ENCODE peak calls at places on chromosomes 6 and 20, in eight cellular contexts. H is activated CD8-positive, alpha-beta memory T cell treated with anti-CD3 and anti-CD28 coated beads for 4 hours; Y is brain microvascular endothelial cell; D is endothelial cell; C is CD8-positive, alpha-beta T cell; K is activated T-cell treated with anti-CD3 and anti-CD28 coated beads for 1 hour; R is stimulated activated naive CD4-positive, alpha-beta T cell treated with Interleukin-2 at 50 U/mL for 16 hours; J is cardiac muscle cell. E is an unnamed sample.

GRCh38 chr6:153843420-153843819 is 195.6 kb upstream of the OPRM1 start:
- DNase-seq in H (no peak), Y (no peak), D (no peak), C (no peak), K (no peak), R (no peak), J (no peak), E (no peak)

GRCh38 chr20:24059174-24059573 is 70.6 kb upstream of the GGTLC1 start:
- DNase-seq in H (no peak), Y (no peak), D (no peak), C (no peak), K (no peak), R (no peak), J (no peak), E (no peak)

GRCh38 chr6:3309391-3310050 is 50.8 kb downstream of the PSMG4 start:
- DNase-seq in H (no peak), Y (no peak), D (no peak), C (no peak), K (no peak), R (no peak), J (no peak), E (no peak)

GRCh38 chr20:40688129-40689099 is 622 bp downstream of the MAFB start:
- DNase-seq in H (no peak), Y (no peak), D (peak), C (no peak), K (no peak), R (no peak), J (no peak), E (no peak)

GRCh38 chr6:159360306-159360705 is 191.1 kb downstream of the FNDC1 start:
- DNase-seq in H (no peak), Y (no peak), D (no peak), C (no peak), K (no peak), R (no peak), J (peak), E (no peak)

GRCh38 chr6:155314773-155315515 is 660 bp upstream of the TFB1M start:
- DNase-seq in H (peak), Y (peak), D (no peak), C (no peak), K (peak), R (peak), J (peak), E (no peak)

GRCh38 chr20:46954490-46955038 is 59.9 kb downstream of the EYA2 start:
- DNase-seq in H (no peak), Y (peak), D (no peak), C (no peak), K (no peak), R (no peak), J (peak), E (no peak)

GRCh38 chr6:45044510-45045252 is 283.4 kb upstream of the RUNX2 start:
- DNase-seq in H (no peak), Y (no peak), D (no peak), C (no peak), K (no peak), R (no peak), J (no peak), E (no peak)

GRCh38 chr20:22931653-22932052 is 103.5 kb upstream of the SSTR4 start:
- DNase-seq in H (no peak), Y (no peak), D (no peak), C (no peak), K (no peak), R (no peak), J (no peak), E (no peak)

GRCh38 chr20:62623488-62624324 is 18.6 kb upstream of the SLCO4A1 start:
- DNase-seq in H (peak), Y (peak), D (peak), C (peak), K (peak), R (peak), J (peak), E (peak)

GRCh38 chr6:42158011-42158410 is 15.2 kb upstream of the GUCA1A start:
- DNase-seq in H (no peak), Y (no peak), D (no peak), C (no peak), K (no peak), R (no peak), J (peak), E (no peak)

GRCh38 chr20:38180781-38181180 is 15.7 kb upstream of the TGM2 start:
- DNase-seq in H (no peak), Y (no peak), D (no peak), C (no peak), K (no peak), R (no peak), J (no peak), E (no peak)

GRCh38 chr6:13730704-13731103 is 19.1 kb upstream of the RANBP9 start:
- DNase-seq in H (no peak), Y (no peak), D (no peak), C (no peak), K (no peak), R (no peak), J (no peak), E (no peak)

GRCh38 chr6:168158280-168158979 is 79.4 kb upstream of the FRMD1 start:
- DNase-seq in H (no peak), Y (no peak), D (no peak), C (no peak), K (no peak), R (no peak), J (no peak), E (no peak)

GRCh38 chr6:148218542-148219258 is 123.9 kb upstream of the SASH1 start:
- DNase-seq in H (no peak), Y (no peak), D (no peak), C (no peak), K (no peak), R (no peak), J (no peak), E (no peak)

GRCh38 chr6:122770835-122771601 is 8.5 kb upstream of the FABP7 start:
- DNase-seq in H (no peak), Y (no peak), D (no peak), C (no peak), K (no peak), R (no peak), J (no peak), E (no peak)

GRCh38 chr20:38633577-38634093 is 32.0 kb downstream of the ARHGAP40 start:
- DNase-seq in H (peak), Y (peak), D (peak), C (peak), K (peak), R (peak), J (peak), E (no peak)

GRCh38 chr6:95120984-95121383 is 456.4 kb upstream of the MANEA start:
- DNase-seq in H (no peak), Y (no peak), D (no peak), C (no peak), K (no peak), R (no peak), J (no peak), E (no peak)

GRCh38 chr20:3679749-3680700 is 1.8 kb downstream of the ADAM33 start:
- DNase-seq in H (no peak), Y (peak), D (no peak), C (no peak), K (no peak), R (no peak), J (peak), E (no peak)

GRCh38 chr6:99219788-99220187 is 129.7 kb downstream of the FAXC start:
- DNase-seq in H (no peak), Y (no peak), D (peak), C (no peak), K (no peak), R (no peak), J (no peak), E (no peak)

GRCh38 chr20:59023616-59024015 is 4.4 kb downstream of the TUBB1 start:
- DNase-seq in H (no peak), Y (no peak), D (no peak), C (no peak), K (no peak), R (no peak), J (no peak), E (no peak)

GRCh38 chr20:50213531-50214106 is 23.0 kb downstream of the CEBPB start:
- DNase-seq in H (no peak), Y (no peak), D (no peak), C (no peak), K (no peak), R (no peak), J (no peak), E (no peak)

GRCh38 chr20:43914697-43915208 is at the start of gene TOX2:
- DNase-seq in H (no peak), Y (no peak), D (peak), C (peak), K (peak), R (peak), J (peak), E (peak)

GRCh38 chr6:79546186-79546585 is 9.0 kb upstream of the LCA5 start:
- DNase-seq in H (no peak), Y (no peak), D (no peak), C (no peak), K (no peak), R (no peak), J (peak), E (no peak)

GRCh38 chr6:34143884-34144580 is 1.9 kb downstream of the GRM4 start:
- DNase-seq in H (peak), Y (no peak), D (peak), C (peak), K (peak), R (peak), J (peak), E (peak)

GRCh38 chr6:63964347-63964746 is 328.7 kb downstream of the PHF3 start:
- DNase-seq in H (no peak), Y (no peak), D (no peak), C (no peak), K (no peak), R (no peak), J (no peak), E (no peak)

GRCh38 chr6:42086046-42086664 is 35.8 kb downstream of the TAF8 start:
- DNase-seq in H (no peak), Y (no peak), D (no peak), C (no peak), K (no peak), R (no peak), J (no peak), E (no peak)

GRCh38 chr6:157054531-157054979 is 268.8 kb downstream of the TMEM242 start:
- DNase-seq in H (no peak), Y (no peak), D (no peak), C (peak), K (no peak), R (peak), J (no peak), E (no peak)

E was measured in activated gamma-delta T cell.